ENCODE peak calls at places on chromosomes 1 and 21, in eight cellular contexts. L is osteoblast; P is stomach; H is right atrium auricular region; M is small intestine; S is H1; R is psoas muscle; X is effector memory CD4-positive, alpha-beta T cell. D is an unnamed sample.

GRCh38 chr1:39269791-39270342 is 65.4 kb downstream of the MACF1 start:
- DNase-seq in L (no peak), P (no peak), H (no peak), M (no peak), S (no peak), R (no peak), X (no peak), D (peak; percentile 56)

GRCh38 chr1:31155216-31155806 is 84.4 kb downstream of the NKAIN1 start:
- DNase-seq in L (peak; percentile 92), P (peak; percentile 64), H (peak; percentile 60), M (peak; percentile 76), S (peak; percentile 31), R (peak; percentile 79), X (peak; percentile 38), D (peak; percentile 88)

GRCh38 chr21:44617071-44617501 is 5.2 kb downstream of the KRTAP10-8 start:
- DNase-seq in L (no peak), P (no peak), H (peak; percentile 53), M (no peak), S (no peak), R (no peak), X (no peak), D (no peak)

GRCh38 chr1:175673236-175674150 is 69.9 kb downstream of the TNR start:
- DNase-seq in L (no peak), P (no peak), H (no peak), M (no peak), S (no peak), R (no peak), X (no peak), D (peak; percentile 52)

GRCh38 chr1:188325211-188325610 is 1496.5 kb downstream of the PLA2G4A start:
- DNase-seq in L (no peak), P (no peak), H (no peak), M (no peak), S (no peak), R (no peak), X (no peak), D (no peak)

GRCh38 chr1:63813829-63814277 is 40.0 kb downstream of the ROR1 start:
- DNase-seq in L (no peak), P (no peak), H (no peak), M (no peak), S (no peak), R (no peak), X (no peak), D (no peak)

GRCh38 chr21:42237577-42237976 is 18.6 kb downstream of the ABCG1 start:
- DNase-seq in L (peak; percentile 67), P (no peak), H (no peak), M (no peak), S (no peak), R (peak; percentile 10), X (peak; percentile 40), D (no peak)

GRCh38 chr1:89973481-89974127 is 21.3 kb upstream of the ZNF326 start:
- DNase-seq in L (no peak), P (no peak), H (no peak), M (no peak), S (no peak), R (no peak), X (no peak), D (no peak)

GRCh38 chr1:160420881-160421842 is 20.8 kb downstream of the VANGL2 start:
- DNase-seq in L (no peak), P (no peak), H (no peak), M (no peak), S (no peak), R (no peak), X (no peak), D (no peak)

GRCh38 chr1:232893481-232894313 is 56.7 kb upstream of the NTPCR start:
- DNase-seq in L (no peak), P (no peak), H (no peak), M (no peak), S (no peak), R (no peak), X (no peak), D (no peak)

GRCh38 chr1:217059401-217059800 is 336.2 kb upstream of the ESRRG start:
- DNase-seq in L (no peak), P (no peak), H (no peak), M (no peak), S (no peak), R (no peak), X (no peak), D (peak; percentile 4)

GRCh38 chr1:109391161-109391556 is 6.6 kb downstream of the SORT1 start:
- DNase-seq in L (peak; percentile 49), P (no peak), H (no peak), M (no peak), S (no peak), R (no peak), X (no peak), D (no peak)

GRCh38 chr1:109389638-109390341 is 7.9 kb downstream of the SORT1 start:
- DNase-seq in L (no peak), P (no peak), H (no peak), M (no peak), S (no peak), R (no peak), X (no peak), D (no peak)

GRCh38 chr1:109392788-109393580 is 4.7 kb downstream of the SORT1 start:
- DNase-seq in L (peak; percentile 77), P (peak; percentile 65), H (peak; percentile 86), M (peak; percentile 90), S (no peak), R (peak; percentile 86), X (no peak), D (no peak)

GRCh38 chr1:109392037-109392787 is 5.5 kb downstream of the SORT1 start:
- DNase-seq in L (no peak), P (no peak), H (no peak), M (no peak), S (no peak), R (peak; percentile 77), X (no peak), D (no peak)

GRCh38 chr1:109391626-109392025 is 6.1 kb downstream of the SORT1 start:
- DNase-seq in L (no peak), P (no peak), H (no peak), M (no peak), S (no peak), R (no peak), X (no peak), D (no peak)
- H3K4me3 ChIP-seq in L (peak overlapping the region; percentile 57), P (peak overlapping the region; percentile 17), H (peak overlapping the region; percentile 20), M (no peak overlapping the region), S (no peak overlapping the region), R (peak overlapping the region; percentile 72), X (no peak overlapping the region), D (no peak overlapping the region)

GRCh38 chr1:154972517-154973343 is 1.8 kb upstream of the CKS1B start:
- DNase-seq in L (peak; percentile 84), P (peak; percentile 83), H (peak; percentile 87), M (peak; percentile 58), S (peak; percentile 95), R (peak; percentile 74), X (no peak), D (peak; percentile 94)

GRCh38 chr1:154973344-154974085 is 966 bp upstream of the CKS1B start:
- DNase-seq in L (peak; percentile 91), P (peak; percentile 98), H (peak; percentile 99), M (peak; percentile 100), S (peak; percentile 98), R (peak; percentile 98), X (peak; percentile 90), D (peak; percentile 97)

GRCh38 chr1:154975409-154976205 is 1.1 kb downstream of the CKS1B start:
- DNase-seq in L (peak; percentile 72), P (peak; percentile 55), H (no peak), M (peak; percentile 74), S (no peak), R (peak; percentile 63), X (peak; percentile 19), D (peak; percentile 64)

GRCh38 chr1:154974086-154974807 is at the start of gene CKS1B:
- DNase-seq in L (peak; percentile 97), P (peak; percentile 96), H (peak; percentile 100), M (peak; percentile 100), S (peak; percentile 98), R (peak; percentile 98), X (peak; percentile 95), D (peak; percentile 99)

GRCh38 chr1:154974808-154975408 is 427 bp downstream of the CKS1B start:
- DNase-seq in L (peak; percentile 93), P (peak; percentile 94), H (peak; percentile 95), M (peak; percentile 98), S (peak; percentile 91), R (peak; percentile 96), X (peak; percentile 92), D (peak; percentile 99)
- H3K4me1 ChIP-seq in L (peaks cover 46% of the 10 kb centered on the region), P (peaks cover 44% of the 10 kb centered on the region), H (no peaks in the 10 kb centered on the region), M (peaks cover 18% of the 10 kb centered on the region), S (peaks cover 10% of the 10 kb centered on the region), R (peaks cover 45% of the 10 kb centered on the region), X (peaks cover 9% of the 10 kb centered on the region), D (peaks cover 34% of the 10 kb centered on the region)

GRCh38 chr1:116131170-116131569 is 20.0 kb downstream of the MAB21L3 start:
- DNase-seq in L (no peak), P (no peak), H (no peak), M (no peak), S (no peak), R (no peak), X (no peak), D (no peak)

GRCh38 chr1:116130376-116130775 is 19.2 kb downstream of the MAB21L3 start:
- DNase-seq in L (no peak), P (no peak), H (no peak), M (no peak), S (no peak), R (no peak), X (no peak), D (no peak)

GRCh38 chr1:116131866-116132605 is 20.8 kb downstream of the MAB21L3 start:
- DNase-seq in L (no peak), P (no peak), H (no peak), M (no peak), S (no peak), R (no peak), X (no peak), D (no peak)

GRCh38 chr1:116133696-116134095 is 22.5 kb downstream of the MAB21L3 start:
- DNase-seq in L (no peak), P (no peak), H (no peak), M (no peak), S (no peak), R (no peak), X (no peak), D (no peak)

GRCh38 chr1:116134178-116134773 is 23.1 kb downstream of the MAB21L3 start:
- DNase-seq in L (no peak), P (no peak), H (no peak), M (peak; percentile 67), S (no peak), R (no peak), X (no peak), D (peak; percentile 11)
- H3K4me3 ChIP-seq in L (no peak overlapping the region), P (no peak overlapping the region), H (no peak overlapping the region), M (no peak overlapping the region), S (no peak overlapping the region), R (no peak overlapping the region), X (no peak overlapping the region), D (no peak overlapping the region)

GRCh38 chr1:208165659-208166058 is 78.5 kb downstream of the PLXNA2 start:
- DNase-seq in L (no peak), P (no peak), H (no peak), M (no peak), S (no peak), R (no peak), X (no peak), D (no peak)

GRCh38 chr1:208166340-208167138 is 77.6 kb downstream of the PLXNA2 start:
- DNase-seq in L (no peak), P (no peak), H (no peak), M (peak; percentile 51), S (no peak), R (no peak), X (no peak), D (no peak)

GRCh38 chr1:208164609-208165008 is 79.6 kb downstream of the PLXNA2 start:
- DNase-seq in L (no peak), P (no peak), H (no peak), M (peak; percentile 53), S (no peak), R (no peak), X (no peak), D (no peak)

GRCh38 chr1:208169081-208169879 is 74.9 kb downstream of the PLXNA2 start:
- DNase-seq in L (no peak), P (no peak), H (no peak), M (no peak), S (no peak), R (no peak), X (no peak), D (no peak)

GRCh38 chr1:208167229-208167869 is 76.8 kb downstream of the PLXNA2 start:
- DNase-seq in L (no peak), P (no peak), H (no peak), M (no peak), S (no peak), R (no peak), X (no peak), D (no peak)
- H3K4me1 ChIP-seq in L (no peaks in the 10 kb centered on the region), P (peaks cover 6% of the 10 kb centered on the region), H (no peaks in the 10 kb centered on the region), M (peaks cover 4% of the 10 kb centered on the region), S (peaks cover 4% of the 10 kb centered on the region), R (peaks cover 48% of the 10 kb centered on the region), X (no peaks in the 10 kb centered on the region), D (peaks cover 38% of the 10 kb centered on the region)